ENCODE peak calls at places on chromosomes 16 and 17, in four cellular contexts. M is CD4-positive, alpha-beta T cell; A is GM20000; F is GM12864. Z is an unnamed sample.

GRCh38 chr16:49834496-49835009 is 21.4 kb downstream of the ZNF423 start:
- DNase-seq in M (no peak), A (no peak), F (no peak), Z (no peak)

GRCh38 chr16:76232704-76233103 is 44.5 kb upstream of the CNTNAP4 start:
- DNase-seq in M (no peak), A (no peak), F (no peak), Z (no peak)

GRCh38 chr16:73071131-73071940 is 23.4 kb upstream of the ZFHX3 start:
- DNase-seq in M (no peak), A (no peak), F (no peak), Z (no peak)

GRCh38 chr16:87839542-87840461 is 29.5 kb downstream of the SLC7A5 start:
- DNase-seq in M (no peak), A (no peak), F (no peak), Z (no peak)

GRCh38 chr16:84843149-84844048 is 23.6 kb downstream of the CRISPLD2 start:
- DNase-seq in M (no peak), A (no peak), F (no peak), Z (no peak)

GRCh38 chr17:2835791-2836190 is 39.6 kb downstream of the RAP1GAP2 start:
- DNase-seq in M (no peak), A (no peak), F (no peak), Z (no peak)

GRCh38 chr17:48439875-48440505 is 10.0 kb upstream of the SKAP1 start:
- DNase-seq in M (peak; percentile 16), A (peak; percentile 45), F (no peak), Z (no peak)

GRCh38 chr16:54277845-54278703 is 8.5 kb downstream of the IRX3 start:
- DNase-seq in M (no peak), A (no peak), F (no peak), Z (no peak)

GRCh38 chr16:21570676-21571017 is 28.7 kb upstream of the METTL9 start:
- DNase-seq in M (no peak), A (no peak), F (no peak), Z (no peak)

GRCh38 chr17:17466511-17466910 is 10.3 kb upstream of the MED9 start:
- DNase-seq in M (no peak), A (no peak), F (no peak), Z (no peak)

GRCh38 chr17:78538033-78538776 is 39.0 kb downstream of the DNAH17 start:
- DNase-seq in M (no peak), A (peak; percentile 52), F (no peak), Z (no peak)

GRCh38 chr16:87123356-87124001 is 193.7 kb downstream of the C16orf95 start:
- DNase-seq in M (no peak), A (no peak), F (no peak), Z (no peak)

GRCh38 chr17:38601539-38602351 is 4.0 kb downstream of the SRCIN1 start:
- DNase-seq in M (no peak), A (no peak), F (no peak), Z (no peak)

GRCh38 chr17:49486012-49486641 is 9.0 kb upstream of the NGFR start:
- DNase-seq in M (no peak), A (no peak), F (no peak), Z (no peak)

GRCh38 chr16:89152831-89153700 is 18.5 kb upstream of the CDH15 start:
- DNase-seq in M (no peak), A (no peak), F (no peak), Z (no peak)

GRCh38 chr16:86089986-86090385 is 191.0 kb downstream of the IRF8 start:
- DNase-seq in M (no peak), A (peak; percentile 59), F (peak; percentile 7), Z (no peak)

GRCh38 chr16:3317315-3317999 is 12.2 kb downstream of the ZNF75A start:
- DNase-seq in M (no peak), A (no peak), F (no peak), Z (no peak)

GRCh38 chr17:12730931-12731521 is 58.3 kb upstream of the ARHGAP44 start:
- DNase-seq in M (no peak), A (no peak), F (no peak), Z (no peak)

GRCh38 chr16:56715128-56715527 is 14.8 kb upstream of the NUP93 start:
- DNase-seq in M (no peak), A (no peak), F (no peak), Z (no peak)

GRCh38 chr17:559699-560378 is 154.8 kb downstream of the VPS53 start:
- DNase-seq in M (no peak), A (no peak), F (no peak), Z (peak; percentile 89)

GRCh38 chr16:726438-727290 is at the start of the genes CCDC78 and HAGHL:
- DNase-seq in M (peak; percentile 63), A (peak; percentile 92), F (no peak), Z (no peak)

GRCh38 chr16:67910162-67910561 is 17.1 kb downstream of the PSKH1 start:
- DNase-seq in M (no peak), A (no peak), F (no peak), Z (no peak)

GRCh38 chr16:81784042-81784785 is 5.1 kb downstream of the PLCG2 start:
- DNase-seq in M (no peak), A (no peak), F (no peak), Z (no peak)

GRCh38 chr17:28727727-28728363 is 743 bp upstream of the NEK8 start:
- DNase-seq in M (peak; percentile 70), A (peak; percentile 83), F (peak; percentile 91), Z (no peak)

GRCh38 chr17:44914148-44914547 is 1.2 kb downstream of the GFAP start:
- DNase-seq in M (no peak), A (no peak), F (no peak), Z (no peak)

GRCh38 chr17:66830451-66830850 is 4.5 kb upstream of the CACNG5 start:
- DNase-seq in M (no peak), A (no peak), F (no peak), Z (no peak)

GRCh38 chr16:74650966-74651567 is 15.6 kb downstream of the RFWD3 start:
- DNase-seq in M (no peak), A (no peak), F (no peak), Z (no peak)

GRCh38 chr16:73192227-73192894 is 144.4 kb upstream of the ZFHX3 start:
- DNase-seq in M (no peak), A (no peak), F (no peak), Z (no peak)

GRCh38 chr16:5058476-5058875 is 7.3 kb downstream of the C16orf89 start:
- DNase-seq in M (no peak), A (peak; percentile 1), F (no peak), Z (peak; percentile 27)
- TF ChIP-seq CTCF in M (no peak), A (no peak), F (peak; percentile 17), Z (no peak)

DNA sequence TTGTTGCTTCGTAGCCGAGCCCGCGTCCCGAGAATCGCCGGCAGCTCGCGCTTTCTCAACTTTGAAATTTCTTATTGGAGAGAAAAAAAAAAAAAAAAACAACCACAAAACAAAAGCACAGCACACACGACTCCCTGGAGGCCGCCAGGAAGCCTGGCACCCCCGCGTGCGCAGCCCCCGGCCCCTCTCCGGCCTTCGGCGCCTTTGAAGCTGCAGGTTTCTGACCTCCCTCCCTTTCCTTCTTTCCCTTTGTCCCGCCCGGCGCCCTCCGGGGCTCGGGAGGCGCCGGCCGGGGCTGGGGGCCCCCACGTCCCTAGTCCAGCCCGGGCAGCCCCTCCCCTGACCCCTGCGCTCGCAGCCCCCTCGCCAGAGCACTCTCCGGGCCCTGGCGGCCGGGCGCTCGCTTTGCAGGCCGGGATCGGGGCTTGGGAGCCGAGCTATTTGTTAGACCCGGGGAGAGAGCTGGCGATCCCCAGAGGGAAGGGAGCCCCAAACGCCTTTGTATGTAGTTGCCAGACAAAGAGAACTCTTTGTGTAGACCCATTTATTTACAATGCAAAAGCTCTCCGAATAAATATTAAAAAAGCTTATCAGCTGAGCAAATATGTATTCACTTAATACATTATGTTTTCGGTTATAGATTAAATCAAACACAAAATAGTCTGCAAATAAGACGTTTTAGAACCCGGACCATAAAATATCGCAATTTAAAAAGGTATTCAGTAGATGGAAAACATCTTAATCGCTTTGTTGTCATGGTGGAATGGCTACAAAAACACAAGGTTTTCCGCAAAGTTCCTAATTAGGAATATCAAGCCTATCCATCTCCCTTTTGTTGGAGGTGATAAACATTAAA is 2.3 kb downstream of the BAHCC1 start:
- DNase-seq in M (no peak), A (no peak), F (no peak), Z (no peak)
- TF ChIP-seq CTCF in M (no peak), A (no peak), F (no peak), Z (peak; percentile 64)

DNA sequence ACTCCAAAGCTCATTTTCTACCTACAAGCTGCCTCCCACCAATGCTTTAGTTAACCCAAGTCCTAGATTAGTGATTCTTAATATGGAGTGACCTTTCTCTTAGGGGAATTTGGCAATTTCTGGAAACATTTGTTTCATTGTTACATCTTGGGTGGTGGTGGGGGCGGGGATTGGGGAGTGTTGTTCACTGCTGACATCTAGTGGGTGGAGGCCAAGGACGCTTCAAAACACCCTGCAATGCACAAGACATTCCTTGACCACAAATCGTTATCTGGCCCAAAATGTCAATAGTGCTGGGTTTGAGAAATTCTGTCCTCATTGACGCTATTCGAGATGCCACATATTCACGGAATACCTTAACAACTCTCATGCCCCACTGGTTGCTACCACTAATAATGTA is 282.9 kb downstream of the RBFOX1 start:
- DNase-seq in M (no peak), A (no peak), F (no peak), Z (no peak)
- TF ChIP-seq CTCF in M (no peak), A (no peak), F (no peak), Z (no peak)

DNA sequence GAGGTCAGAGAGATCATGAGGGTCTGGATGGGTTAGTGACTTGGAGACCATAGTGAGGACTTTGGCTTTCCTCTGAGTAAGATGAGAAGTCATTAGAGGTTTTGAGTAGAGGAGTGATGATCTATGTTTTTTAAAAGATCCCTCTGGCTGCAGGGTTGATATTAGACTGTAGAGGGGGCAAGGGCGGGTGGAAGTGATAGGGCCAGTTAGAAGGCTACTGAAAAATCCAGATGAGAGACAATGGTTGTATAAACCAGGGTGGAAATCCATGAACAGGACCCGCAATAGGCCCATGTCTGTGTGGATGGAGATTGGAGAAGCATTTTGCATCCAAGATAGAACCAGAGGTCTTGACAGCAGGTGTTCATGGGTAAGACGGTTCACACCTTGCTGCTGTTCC is 9.8 kb downstream of the ITGAL start:
- DNase-seq in M (no peak), A (no peak), F (no peak), Z (no peak)
- TF ChIP-seq CTCF in M (no peak), A (no peak), F (peak; percentile 19), Z (no peak)

DNA sequence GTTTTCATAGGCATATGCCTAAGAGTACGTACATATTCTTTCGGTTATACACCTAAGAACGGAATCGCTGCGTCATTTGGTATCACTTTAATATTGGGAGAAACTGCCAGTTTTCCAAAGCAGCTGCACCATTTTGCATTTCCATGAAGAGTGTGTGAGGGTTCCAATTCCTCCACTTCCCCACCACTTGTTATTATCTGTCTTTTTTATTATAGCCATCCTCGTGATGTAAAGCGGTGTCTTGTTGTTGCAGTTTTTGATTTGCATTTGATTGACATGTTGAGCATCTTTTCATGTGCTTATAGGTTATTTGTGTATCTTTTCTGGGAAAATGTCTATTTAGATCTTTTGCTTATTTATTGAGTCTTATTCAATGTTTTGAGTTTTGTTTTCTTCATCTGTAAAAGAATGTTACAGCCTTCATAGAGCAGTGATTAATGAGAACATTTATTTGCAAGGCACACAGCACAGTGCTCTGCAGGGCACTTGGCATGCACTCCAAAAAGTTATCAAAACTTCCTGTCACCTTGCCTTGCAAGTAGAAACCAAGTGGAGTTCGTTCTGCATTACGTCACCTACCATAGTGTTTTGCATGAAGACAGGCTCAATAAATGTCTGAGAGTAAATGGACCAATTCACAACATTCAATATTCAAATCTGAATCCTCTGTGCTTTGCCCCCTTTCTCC is 26.6 kb upstream of the ST6GALNAC1 start:
- DNase-seq in M (peak; percentile 16), A (no peak), F (no peak), Z (no peak)
- TF ChIP-seq CTCF in M (no peak), A (no peak), F (no peak), Z (no peak)

GRCh38 chr17:56231693-56232092 is 78.4 kb downstream of the ANKFN1 start:
- DNase-seq in M (no peak), A (no peak), F (no peak), Z (no peak)
- TF ChIP-seq CTCF in M (no peak), A (no peak), F (peak; percentile 16), Z (no peak)